ENCODE peak calls at places on chromosome 10, in six cellular contexts. F is dermis microvascular lymphatic vessel endothelial cell; C is AG20443; P is CD8-positive, alpha-beta memory T cell; N is SHP77; U is GM12864. A is an unnamed sample.

GRCh38 chr10:26733750-26734568 is 36.5 kb downstream of the PDSS1 start:
- DNase-seq in C (no peak), F (peak), N (no peak), P (no peak), U (no peak), A (peak)

GRCh38 chr10:72272689-72273409 is 875 bp upstream of the DDIT4 start:
- DNase-seq in N (peak), U (no peak), C (peak), F (peak), P (no peak), A (peak)

GRCh38 chr10:117946525-117947070 is 100.1 kb downstream of the RAB11FIP2 start:
- DNase-seq in N (no peak), P (no peak), U (no peak), F (no peak), C (peak), A (no peak)

GRCh38 chr10:69318997-69319727 is 40.9 kb downstream of the HK1 start:
- DNase-seq in F (peak), P (peak), U (no peak), C (peak), N (no peak), A (no peak)

GRCh38 chr10:13271552-13272163 is 28.2 kb downstream of the PHYH start:
- DNase-seq in F (peak), U (peak), P (peak), C (peak), N (peak), A (peak)

GRCh38 chr10:86955501-86956194 is 1.8 kb downstream of the MMRN2 start:
- DNase-seq in U (no peak), C (no peak), F (peak), N (no peak), P (no peak), A (no peak)

GRCh38 chr10:100482834-100483185 is 20.0 kb downstream of the WNT8B start:
- DNase-seq in F (no peak), C (no peak), P (no peak), U (no peak), N (no peak), A (no peak)

GRCh38 chr10:44281089-44281613 is 103.7 kb downstream of the CXCL12 start:
- DNase-seq in P (no peak), C (peak), N (no peak), U (no peak), F (no peak), A (no peak)

GRCh38 chr10:49254556-49255318 is 44.2 kb upstream of the C10orf71 start:
- DNase-seq in N (no peak), U (no peak), C (no peak), P (peak), F (no peak), A (no peak)

GRCh38 chr10:71767420-71768035 is 5.8 kb downstream of the VSIR start:
- DNase-seq in U (no peak), P (no peak), N (no peak), C (no peak), F (peak), A (no peak)

GRCh38 chr10:3268025-3268424 is 95.4 kb upstream of the PITRM1 start:
- DNase-seq in U (no peak), N (no peak), F (no peak), P (no peak), C (no peak), A (no peak)

GRCh38 chr10:82609845-82610244 is 734.9 kb downstream of the NRG3 start:
- DNase-seq in U (no peak), C (no peak), F (no peak), P (no peak), N (no peak), A (no peak)

GRCh38 chr10:44010873-44011602 is 362.4 kb upstream of the ZNF32 start:
- DNase-seq in P (no peak), C (no peak), N (no peak), F (peak), U (peak), A (no peak)

GRCh38 chr10:79347894-79348639 is 798 bp downstream of the PPIF start:
- DNase-seq in C (peak), P (peak), N (no peak), U (no peak), F (peak), A (no peak)

GRCh38 chr10:99612167-99612831 is 7.9 kb downstream of the SLC25A28 start:
- DNase-seq in C (peak), F (peak), U (no peak), P (peak), N (peak), A (no peak)

GRCh38 chr10:8594176-8594575 is 539.7 kb downstream of the GATA3 start:
- DNase-seq in U (no peak), N (no peak), F (no peak), C (no peak), P (no peak), A (no peak)

GRCh38 chr10:13990392-13990805 is 340.3 kb downstream of the FRMD4A start:
- DNase-seq in P (no peak), F (peak), N (no peak), U (no peak), C (peak), A (no peak)

A was measured in NCI-H774.